ENCODE peak calls at places on chromosomes 2 and 18, in five cellular contexts. P is neural progenitor cell, R is PC-3, B is GM23338, G is PC-9. L is an unnamed sample.

GRCh38 chr2:137677466-137677865 is 286.8 kb upstream of the HNMT start:
- DNase-seq in P (peak; percentile 10), R (no peak), B (peak; percentile 22), G (no peak), L (peak; percentile 8)

GRCh38 chr18:28690836-28691835 is 514.2 kb upstream of the CDH2 start:
- DNase-seq in P (no peak), B (no peak), G (no peak), R (peak; percentile 78), L (peak; percentile 53)

GRCh38 chr2:97740590-97741182 is 27.3 kb downstream of the ZAP70 start:
- DNase-seq in P (peak; percentile 71), B (peak; percentile 88), G (peak; percentile 26), R (peak; percentile 49), L (peak; percentile 65)

GRCh38 chr18:9516437-9517064 is 41.2 kb downstream of the RALBP1 start:
- DNase-seq in G (no peak), B (peak; percentile 69), R (peak; percentile 79), P (peak; percentile 47), L (peak; percentile 65)

GRCh38 chr2:36294290-36294689 is 61.3 kb upstream of the CRIM1 start:
- DNase-seq in B (no peak), G (no peak), R (no peak), P (no peak), L (no peak)

GRCh38 chr2:11097038-11097720 is 58.1 kb upstream of the SLC66A3 start:
- DNase-seq in G (no peak), R (peak; percentile 72), P (no peak), B (no peak), L (peak; percentile 79)

GRCh38 chr2:53793261-53793660 is 6.4 kb downstream of the ERLEC1 start:
- DNase-seq in R (no peak), G (no peak), P (no peak), B (no peak), L (no peak)

GRCh38 chr2:159797468-159798375 is at the start of gene CD302:
- DNase-seq in R (peak; percentile 44), B (peak; percentile 74), P (peak; percentile 77), G (peak; percentile 30), L (peak; percentile 87)

GRCh38 chr2:204260162-204260877 is 285.0 kb upstream of the PARD3B start:
- DNase-seq in P (peak; percentile 94), R (peak; percentile 84), B (peak; percentile 96), G (peak; percentile 24), L (peak; percentile 84)

GRCh38 chr2:190664240-190664639 is 15.4 kb downstream of the NAB1 start:
- DNase-seq in R (no peak), B (no peak), G (no peak), P (no peak), L (peak; percentile 80)

GRCh38 chr18:28045880-28046279 is 131.1 kb downstream of the CDH2 start:
- DNase-seq in G (no peak), R (no peak), B (peak; percentile 47), P (no peak), L (peak; percentile 46)

GRCh38 chr18:3649559-3650426 is 199.8 kb downstream of the TGIF1 start:
- DNase-seq in G (peak; percentile 90), P (no peak), B (no peak), R (peak; percentile 67), L (peak; percentile 73)

GRCh38 chr2:220789961-220790360 is 782.1 kb downstream of the EPHA4 start:
- DNase-seq in B (no peak), P (no peak), G (no peak), R (peak; percentile 79), L (peak; percentile 89)

GRCh38 chr2:74415762-74416395 is 5.5 kb downstream of the C2orf81 start:
- DNase-seq in G (no peak), P (no peak), R (no peak), B (peak; percentile 91), L (peak; percentile 37)

GRCh38 chr2:228261546-228261945 is 80.1 kb upstream of the SPHKAP start:
- DNase-seq in G (no peak), P (no peak), B (no peak), R (no peak), L (no peak)

GRCh38 chr2:228257379-228257778 is 75.9 kb upstream of the SPHKAP start:
- DNase-seq in B (no peak), R (no peak), P (no peak), G (no peak), L (no peak)

GRCh38 chr2:228268756-228269155 is 87.3 kb upstream of the SPHKAP start:
- DNase-seq in G (no peak), R (no peak), P (no peak), B (no peak), L (no peak)

DNA sequence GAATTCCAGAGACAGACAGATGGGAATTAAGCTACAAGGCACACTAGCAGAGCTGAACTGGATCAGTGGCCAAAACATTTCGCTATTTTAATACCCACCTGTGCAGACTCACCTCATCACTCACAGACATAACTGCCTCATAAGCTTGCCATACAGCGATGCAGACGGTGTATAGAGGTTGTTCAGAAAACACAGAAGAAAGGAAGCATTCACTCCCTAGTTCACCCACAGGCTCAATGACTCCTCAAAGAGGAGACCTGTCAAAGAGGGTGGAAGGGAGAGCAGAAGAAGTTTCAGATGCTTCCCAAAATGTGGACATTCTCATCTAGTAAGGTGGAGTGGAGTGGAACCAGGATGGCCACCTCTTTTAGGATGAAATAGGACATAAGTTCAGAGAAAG is 81.7 kb upstream of the SPHKAP start:
- DNase-seq in R (no peak), B (no peak), G (no peak), P (no peak), L (no peak)
- H3F3A ChIP-seq in R (no peaks in the 10 kb centered on the region), B (no peaks in the 10 kb centered on the region), G (no peaks in the 10 kb centered on the region), P (no peaks in the 10 kb centered on the region), L (no peaks in the 10 kb centered on the region)

DNA sequence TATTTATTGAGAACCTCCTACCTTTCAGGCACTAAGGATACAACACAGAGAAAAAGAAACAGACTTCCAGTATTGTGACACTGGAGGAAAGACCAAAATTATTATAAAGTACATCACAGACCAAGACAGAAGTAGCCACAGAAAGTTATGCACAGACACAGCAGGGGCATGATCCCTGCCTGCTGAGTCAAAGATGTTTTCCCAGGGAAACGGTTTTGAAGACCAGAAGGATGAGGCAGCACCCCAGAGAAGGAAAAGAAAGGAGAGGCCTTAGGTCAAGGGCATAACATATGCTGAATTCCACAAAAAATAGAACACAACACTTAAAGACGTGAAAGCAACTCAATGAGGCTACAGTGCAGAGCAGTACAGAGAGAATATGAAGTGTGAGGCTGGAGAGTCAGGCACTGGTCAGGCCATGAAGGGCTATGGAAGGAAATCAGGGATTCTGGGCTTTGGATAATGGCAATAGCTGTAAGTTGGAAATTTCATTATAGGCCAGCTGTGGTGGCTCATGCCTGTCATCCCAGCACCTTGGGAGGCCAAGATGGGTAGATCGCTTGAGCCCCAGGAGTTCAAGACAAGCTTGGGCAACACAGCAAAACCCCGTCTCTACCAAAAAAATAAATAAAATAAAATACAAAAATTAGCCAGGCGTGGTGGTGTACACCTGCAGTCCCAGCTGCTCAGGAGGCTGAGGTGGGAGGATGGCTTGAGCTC is 8.2 kb downstream of the ADAM17 start:
- DNase-seq in G (no peak), P (no peak), B (peak; percentile 24), R (no peak), L (peak; percentile 62)
- H3K4me1 ChIP-seq in G (peaks cover 40% of the 10 kb centered on the region), P (no peaks in the 10 kb centered on the region), B (peaks cover 8% of the 10 kb centered on the region), R (peaks cover 8% of the 10 kb centered on the region), L (peaks cover 36% of the 10 kb centered on the region)

GRCh38 chr2:191686658-191687057 is 8.7 kb downstream of the NABP1 start:
- DNase-seq in P (no peak), R (no peak), G (no peak), B (no peak), L (no peak)
- H3F3A ChIP-seq in P (no peaks in the 10 kb centered on the region), R (peaks cover 11% of the 10 kb centered on the region), G (peaks cover 66% of the 10 kb centered on the region), B (no peaks in the 10 kb centered on the region), L (peaks cover 94% of the 10 kb centered on the region)

GRCh38 chr2:55883339-55883738 is 40.2 kb downstream of the EFEMP1 start:
- DNase-seq in B (no peak), P (no peak), R (no peak), G (no peak), L (peak; percentile 38)
- H3K4me1 ChIP-seq in B (no peaks in the 10 kb centered on the region), P (no peaks in the 10 kb centered on the region), R (peaks cover 37% of the 10 kb centered on the region), G (peaks cover 14% of the 10 kb centered on the region), L (peaks cover 76% of the 10 kb centered on the region)

GRCh38 chr18:44805643-44806042 is 125.0 kb downstream of the SETBP1 start:
- DNase-seq in P (no peak), G (no peak), R (no peak), B (no peak), L (no peak)

GRCh38 chr18:44805176-44805575 is 124.5 kb downstream of the SETBP1 start:
- DNase-seq in B (no peak), P (no peak), R (no peak), G (no peak), L (no peak)

GRCh38 chr18:44804033-44804432 is 123.3 kb downstream of the SETBP1 start:
- DNase-seq in G (no peak), R (no peak), P (no peak), B (no peak), L (peak; percentile 41)

GRCh38 chr18:44811586-44812125 is 131.0 kb downstream of the SETBP1 start:
- DNase-seq in G (no peak), R (no peak), P (no peak), B (no peak), L (no peak)

DNA sequence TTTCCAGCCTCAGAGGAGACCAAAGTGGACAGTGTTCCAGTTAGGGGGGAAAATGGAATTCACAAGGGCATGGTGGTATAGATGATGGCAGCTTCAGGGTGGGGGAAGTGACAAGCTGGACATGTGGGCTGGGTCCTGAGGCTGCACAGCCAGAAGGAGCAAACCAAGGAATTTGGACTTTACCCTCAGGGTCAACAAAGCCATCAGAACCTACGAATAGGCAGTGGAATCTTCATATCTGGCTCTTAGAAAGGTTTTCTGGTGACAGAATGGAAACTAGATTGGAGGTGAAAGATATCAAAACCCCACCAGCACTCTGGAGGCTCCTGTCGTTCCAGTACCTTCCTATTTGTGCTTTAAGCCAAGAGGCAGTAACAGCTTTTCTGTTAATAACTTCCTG is 127.1 kb downstream of the SETBP1 start:
- DNase-seq in B (no peak), G (no peak), R (no peak), P (no peak), L (no peak)
- H3F3A ChIP-seq in B (no peaks in the 10 kb centered on the region), G (no peaks in the 10 kb centered on the region), R (no peaks in the 10 kb centered on the region), P (no peaks in the 10 kb centered on the region), L (no peaks in the 10 kb centered on the region)

DNA sequence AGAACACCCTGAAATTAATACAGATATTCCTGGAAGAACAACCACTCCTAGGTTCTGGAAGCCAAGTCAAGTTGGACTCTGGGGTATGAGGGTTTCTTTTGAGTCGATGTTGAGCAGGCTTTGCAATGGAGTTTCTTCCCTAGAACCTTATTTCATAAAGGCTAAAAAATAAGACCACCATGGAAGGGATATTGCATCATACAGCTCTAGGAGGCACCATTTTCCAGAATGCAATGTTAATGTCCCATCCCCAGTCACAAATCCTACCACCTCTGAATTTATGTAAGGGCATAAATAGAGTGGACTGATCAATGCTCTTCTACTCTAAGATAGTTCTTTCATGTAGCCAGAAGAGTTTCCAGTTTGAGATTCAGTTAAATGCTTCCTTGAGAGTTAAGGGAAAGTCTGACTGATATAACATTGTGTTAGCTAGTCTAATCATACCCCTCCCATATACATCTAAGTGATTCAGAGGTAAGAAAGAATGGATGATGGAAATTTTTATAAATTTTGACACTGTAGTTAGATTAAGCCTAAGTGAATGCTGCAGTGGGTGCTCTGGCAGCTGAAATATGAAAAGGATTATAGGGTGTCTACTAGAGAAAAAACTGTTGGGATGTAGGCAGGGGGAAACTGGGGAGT is 22.0 kb downstream of the ARHGAP15 start:
- DNase-seq in G (no peak), R (no peak), B (no peak), P (no peak), L (no peak)
- H3K4me1 ChIP-seq in G (no peaks in the 10 kb centered on the region), R (no peaks in the 10 kb centered on the region), B (peaks cover 5% of the 10 kb centered on the region), P (no peaks in the 10 kb centered on the region), L (no peaks in the 10 kb centered on the region)

L was measured in GM23248.